ENCODE peak calls at places on chromosome 18, in ten cellular contexts. K, G, C, R, L, O, W, S, B and I are unnamed samples. For H3K9me3, the result is how much of the 10 kb centered on the place peaks cover.

GRCh38 chr18:77495982-77496690 is 246.5 kb downstream of the GALR1 start:
- DNase-seq in G (no peak), W (no peak), B (peak), L (no peak), C (no peak), K (no peak), S (no peak), O (no peak), R (no peak), I (no peak)

GRCh38 chr18:62660741-62661140 is 54.6 kb upstream of the PHLPP1 start:
- DNase-seq in B (no peak), R (no peak), W (no peak), K (no peak), L (no peak), S (no peak), O (no peak), G (no peak), C (no peak), I (no peak)

GRCh38 chr18:61702007-61702406 is 190.8 kb downstream of the RNF152 start:
- DNase-seq in W (no peak), C (no peak), B (no peak), R (no peak), S (no peak), G (no peak), O (no peak), K (no peak), L (no peak), I (no peak)

GRCh38 chr18:48203288-48203945 is 205.8 kb downstream of the ZBTB7C start:
- DNase-seq in R (no peak), L (no peak), C (no peak), W (no peak), G (no peak), S (no peak), K (no peak), O (no peak), B (no peak), I (no peak)

GRCh38 chr18:80213173-80213572 is 34.1 kb downstream of the PARD6G start:
- DNase-seq in C (no peak), B (peak), W (no peak), G (no peak), S (no peak), R (no peak), K (no peak), O (no peak), L (no peak), I (no peak)

GRCh38 chr18:55455938-55456337 is 132.1 kb downstream of the TCF4 start:
- DNase-seq in R (no peak), L (no peak), B (no peak), C (no peak), S (no peak), K (no peak), W (no peak), G (no peak), O (no peak), I (no peak)

GRCh38 chr18:9578306-9578705 is 36.1 kb downstream of the PPP4R1 start:
- DNase-seq in W (no peak), L (no peak), K (no peak), O (no peak), R (no peak), G (no peak), S (no peak), C (no peak), B (no peak), I (no peak)

GRCh38 chr18:75213610-75214009 is 3.0 kb downstream of the TSHZ1 start:
- DNase-seq in K (no peak), G (no peak), B (no peak), W (no peak), C (no peak), R (no peak), S (no peak), L (no peak), O (no peak), I (no peak)

GRCh38 chr18:13471971-13472628 is 253.5 kb downstream of the LDLRAD4 start:
- DNase-seq in L (no peak), S (no peak), O (no peak), W (no peak), G (no peak), R (no peak), C (no peak), B (no peak), K (no peak), I (no peak)

GRCh38 chr18:80182855-80183254 is 64.5 kb downstream of the PARD6G start:
- DNase-seq in C (no peak), B (no peak), G (no peak), W (no peak), R (no peak), K (no peak), O (no peak), S (no peak), L (no peak), I (no peak)

GRCh38 chr18:80253871-80254492 is 6.7 kb upstream of the PARD6G start:
- DNase-seq in O (no peak), G (no peak), K (no peak), W (no peak), C (peak), R (no peak), B (no peak), S (no peak), L (no peak), I (no peak)

GRCh38 chr18:55110436-55110835 is 151.2 kb upstream of the CCDC68 start:
- DNase-seq in W (no peak), B (no peak), G (peak), O (no peak), L (no peak), K (no peak), S (peak), R (no peak), C (no peak), I (no peak)

GRCh38 chr18:56038258-56039030 is 450.5 kb upstream of the TCF4 start:
- DNase-seq in W (no peak), K (no peak), B (no peak), O (no peak), L (no peak), S (no peak), C (no peak), R (no peak), G (no peak), I (no peak)

GRCh38 chr18:33097126-33097525 is 324.3 kb upstream of the KLHL14 start:
- DNase-seq in S (no peak), R (no peak), L (no peak), K (no peak), C (no peak), W (no peak), O (no peak), G (no peak), B (no peak), I (no peak)

GRCh38 chr18:79801641-79802040 is 3.9 kb downstream of the KCNG2 start:
- DNase-seq in S (no peak), K (no peak), L (no peak), G (no peak), B (no peak), R (no peak), C (no peak), O (no peak), W (no peak), I (no peak)

GRCh38 chr18:22088029-22088428 is 81.4 kb upstream of the GATA6 start:
- DNase-seq in R (no peak), C (no peak), O (no peak), B (no peak), W (no peak), L (no peak), S (no peak), K (no peak), G (no peak), I (no peak)

GRCh38 chr18:11112218-11112750 is 37.1 kb downstream of the PIEZO2 start:
- DNase-seq in S (no peak), K (no peak), W (no peak), R (no peak), L (no peak), G (no peak), B (no peak), O (no peak), C (no peak), I (no peak)

GRCh38 chr18:72910045-72910444 is 42.3 kb upstream of the NETO1 start:
- DNase-seq in R (no peak), S (no peak), K (no peak), G (no peak), B (no peak), L (no peak), W (no peak), C (no peak), O (no peak), I (no peak)
- H3K9me3 ChIP-seq in R (under half), S (under half), K (under half), G (under half), B (under half), L (under half), W (under half), C (under half), O (under half), I (under half)

GRCh38 chr18:78641689-78642231 is 337.9 kb upstream of the SALL3 start:
- DNase-seq in K (no peak), S (no peak), O (no peak), L (no peak), W (no peak), G (no peak), C (no peak), R (no peak), B (no peak), I (no peak)
- H3K9me3 ChIP-seq in K (under half), S (under half), O (under half), L (under half), W (under half), G (under half), C (under half), R (under half), B (under half), I (under half)

GRCh38 chr18:35328868-35329267 is 15.4 kb downstream of the ZNF24 start:
- DNase-seq in G (no peak), O (no peak), L (no peak), C (no peak), S (no peak), K (no peak), W (no peak), B (no peak), R (no peak), I (no peak)

GRCh38 chr18:35324926-35325655 is 19.1 kb downstream of the ZNF24 start:
- DNase-seq in O (no peak), B (no peak), K (no peak), W (no peak), L (no peak), R (no peak), C (no peak), S (no peak), G (no peak), I (no peak)

GRCh38 chr18:35331367-35332087 is 12.7 kb downstream of the ZNF24 start:
- DNase-seq in K (no peak), L (no peak), B (no peak), O (no peak), G (no peak), S (no peak), C (no peak), W (no peak), R (no peak), I (no peak)

GRCh38 chr18:35322486-35323258 is 21.5 kb downstream of the ZNF24 start:
- DNase-seq in B (no peak), W (no peak), L (no peak), R (no peak), C (no peak), K (no peak), O (no peak), G (no peak), S (no peak), I (no peak)

GRCh38 chr18:35326695-35327387 is 17.4 kb downstream of the ZNF24 start:
- DNase-seq in B (no peak), W (no peak), O (no peak), G (no peak), S (no peak), K (no peak), L (no peak), R (no peak), C (no peak), I (no peak)
- H3K9me3 ChIP-seq in B (under half), W (under half), O (under half), G (under half), S (under half), K (under half), L (under half), R (under half), C (under half), I (under half)

DNA sequence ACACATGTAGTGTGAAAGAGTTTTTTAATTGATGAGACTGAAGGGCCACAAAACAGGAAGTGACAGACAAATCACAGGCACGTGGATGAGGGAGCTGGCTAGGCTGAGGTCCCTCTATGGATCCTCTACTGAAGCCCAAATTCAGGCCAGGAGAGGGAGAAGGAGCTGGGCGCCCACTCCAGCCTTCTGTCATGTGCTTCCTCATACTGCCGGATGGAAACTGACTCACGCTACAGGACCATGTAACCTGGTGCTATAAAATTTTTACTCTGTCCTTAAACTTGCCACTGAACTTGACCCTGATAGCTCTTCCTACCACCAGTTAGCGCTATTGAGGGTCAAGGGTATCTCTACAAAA is 31.3 kb downstream of the PSTPIP2 start:
- DNase-seq in R (no peak), B (no peak), S (no peak), L (no peak), O (no peak), K (no peak), C (no peak), W (no peak), G (no peak), I (no peak)
- H3K9me3 ChIP-seq in R (under half), B (under half), S (under half), L (under half), O (under half), K (under half), C (under half), W (under half), G (under half), I (under half)

GRCh38 chr18:4691836-4692235 is 236.7 kb upstream of the DLGAP1 start:
- DNase-seq in G (no peak), B (no peak), K (no peak), L (no peak), R (no peak), O (no peak), S (no peak), C (no peak), W (no peak), I (no peak)
- H3K9me3 ChIP-seq in G (under half), B (under half), K (under half), L (under half), R (under half), O (under half), S (half or more), C (under half), W (under half), I (under half)